ENCODE peak calls at places on chromosomes 13 and 19, in seven cellular contexts. A is Panc1, V is astrocyte, U is psoas muscle, Y is hepatocyte, M is PC-3, L is GM23338. W is an unnamed sample.
A peak's percentile ranks its signal among the peaks of the same experiment; 100 is the strongest.

GRCh38 chr19:29547981-29548380 is 22.2 kb downstream of the VSTM2B start:
- DNase-seq in U (no peak), V (no peak), Y (no peak), A (no peak), M (no peak), L (no peak), W (no peak)

GRCh38 chr13:113029487-113030258 is 60.7 kb downstream of the MCF2L start:
- DNase-seq in U (no peak), V (no peak), Y (peak; percentile 69), L (peak; percentile 81), A (no peak), M (peak; percentile 46), W (peak; percentile 38)

GRCh38 chr13:112456138-112457056 is 80.2 kb downstream of the SPACA7 start:
- DNase-seq in A (no peak), M (no peak), L (no peak), V (no peak), Y (no peak), U (no peak), W (no peak)

GRCh38 chr19:1265611-1266115 is 3.5 kb upstream of the CIRBP start:
- DNase-seq in L (no peak), Y (peak; percentile 82), A (no peak), U (peak; percentile 91), M (peak; percentile 52), V (peak; percentile 62), W (peak; percentile 69)

GRCh38 chr19:55620410-55620809 is 4.0 kb downstream of the ZNF784 start:
- DNase-seq in U (no peak), V (no peak), M (no peak), L (no peak), A (no peak), Y (no peak), W (no peak)

GRCh38 chr13:108326318-108326717 is 56.8 kb downstream of the TNFSF13B start:
- DNase-seq in L (peak; percentile 27), Y (peak; percentile 38), U (no peak), M (no peak), V (no peak), A (no peak), W (peak; percentile 41)

GRCh38 chr19:20039203-20039723 is at the start of gene ZNF682:
- DNase-seq in M (peak; percentile 74), L (peak; percentile 100), V (peak; percentile 85), A (peak; percentile 57), U (peak; percentile 94), Y (peak; percentile 98), W (peak; percentile 72)

GRCh38 chr13:61850794-61851193 is 435.1 kb upstream of the PCDH20 start:
- DNase-seq in M (no peak), L (no peak), Y (no peak), A (no peak), V (no peak), U (no peak), W (no peak)

GRCh38 chr13:82912564-82912963 is 969.7 kb downstream of the SLITRK1 start:
- DNase-seq in L (no peak), Y (no peak), M (no peak), V (no peak), U (no peak), A (no peak), W (no peak)

GRCh38 chr19:5628470-5628869 is 5.6 kb downstream of the SAFB start:
- DNase-seq in A (no peak), V (peak; percentile 59), L (no peak), Y (no peak), U (no peak), M (no peak), W (no peak)

GRCh38 chr13:28655566-28655965 is 3.4 kb upstream of the POMP start:
- DNase-seq in A (no peak), U (no peak), L (no peak), V (peak; percentile 63), M (no peak), Y (no peak), W (no peak)

GRCh38 chr19:13428352-13428751 is 77.9 kb downstream of the CACNA1A start:
- DNase-seq in Y (no peak), M (peak; percentile 79), V (no peak), U (no peak), L (peak; percentile 73), A (no peak), W (no peak)

GRCh38 chr19:49654581-49654980 is 11.1 kb downstream of the IRF3 start:
- DNase-seq in U (no peak), L (no peak), A (no peak), M (no peak), Y (no peak), V (no peak), W (no peak)

GRCh38 chr19:49651871-49652722 is 10.1 kb downstream of the SCAF1 start:
- DNase-seq in V (no peak), L (peak; percentile 31), A (no peak), Y (no peak), M (no peak), U (no peak), W (no peak)

GRCh38 chr19:49651029-49651825 is 9.2 kb downstream of the SCAF1 start:
- DNase-seq in M (no peak), Y (no peak), U (no peak), A (no peak), V (no peak), L (peak; percentile 34), W (no peak)

GRCh38 chr19:49652723-49653465 is 10.9 kb downstream of the SCAF1 start:
- DNase-seq in L (no peak), A (no peak), U (no peak), V (no peak), Y (no peak), M (no peak), W (no peak)

DNA sequence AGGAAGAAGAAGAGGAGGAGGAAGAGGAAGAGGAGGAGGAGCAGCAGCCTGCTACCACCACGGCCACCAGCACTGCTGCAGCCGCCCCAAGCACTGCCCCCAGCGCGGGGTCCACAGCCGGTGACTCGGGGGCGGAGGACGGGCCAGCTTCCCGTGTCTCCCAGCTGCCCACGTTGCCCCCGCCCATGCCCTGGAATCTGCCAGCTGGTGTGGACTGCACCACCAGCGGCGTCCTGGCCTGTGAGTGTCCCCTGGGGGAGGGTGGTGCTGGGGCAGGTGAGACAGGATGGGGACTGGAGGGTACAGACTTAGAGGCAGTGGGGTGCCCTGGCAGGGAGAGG is 11.4 kb downstream of the SCAF1 start:
- DNase-seq in L (no peak), V (no peak), A (no peak), Y (no peak), M (no peak), U (no peak), W (no peak)
- H3K36me3 ChIP-seq in L (peaks cover 13% of the 10 kb centered on the region), V (peaks cover 6% of the 10 kb centered on the region), A (no peaks in the 10 kb centered on the region), Y (no peaks in the 10 kb centered on the region), M (peaks cover 51% of the 10 kb centered on the region), U (peaks cover 9% of the 10 kb centered on the region), W (peaks cover 46% of the 10 kb centered on the region)

GRCh38 chr19:4278926-4279529 is at the start of gene SHD:
- DNase-seq in A (no peak), U (no peak), M (no peak), L (peak; percentile 72), Y (no peak), V (no peak), W (no peak)

GRCh38 chr19:4288091-4288777 is 9.2 kb downstream of the SHD start:
- DNase-seq in A (no peak), L (peak; percentile 59), Y (no peak), U (no peak), M (peak; percentile 9), V (no peak), W (no peak)

GRCh38 chr19:4279530-4280422 is 710 bp downstream of the SHD start:
- DNase-seq in A (no peak), U (no peak), V (no peak), L (peak; percentile 45), M (no peak), Y (no peak), W (no peak)

GRCh38 chr19:4284974-4285373 is 5.9 kb downstream of the SHD start:
- DNase-seq in M (no peak), L (no peak), A (no peak), Y (no peak), U (no peak), V (no peak), W (no peak)

GRCh38 chr19:4284176-4284958 is 5.3 kb downstream of the SHD start:
- DNase-seq in V (no peak), U (no peak), A (no peak), L (peak; percentile 98), Y (peak; percentile 53), M (peak; percentile 48), W (no peak)
- H3K4me3 ChIP-seq in V (no peak overlapping the region), U (no peak overlapping the region), A (no peak overlapping the region), L (peak overlapping the region; percentile 24), Y (no peak overlapping the region), M (no peak overlapping the region), W (no peak overlapping the region)

GRCh38 chr13:64936879-64937278 is 2293.3 kb downstream of the PCDH9 start:
- DNase-seq in V (no peak), L (no peak), M (no peak), Y (no peak), U (no peak), A (no peak), W (no peak)
- H3K36me3 ChIP-seq in V (no peaks in the 10 kb centered on the region), L (no peaks in the 10 kb centered on the region), M (no peaks in the 10 kb centered on the region), Y (no peaks in the 10 kb centered on the region), U (no peaks in the 10 kb centered on the region), A (no peaks in the 10 kb centered on the region), W (no peaks in the 10 kb centered on the region)

DNA sequence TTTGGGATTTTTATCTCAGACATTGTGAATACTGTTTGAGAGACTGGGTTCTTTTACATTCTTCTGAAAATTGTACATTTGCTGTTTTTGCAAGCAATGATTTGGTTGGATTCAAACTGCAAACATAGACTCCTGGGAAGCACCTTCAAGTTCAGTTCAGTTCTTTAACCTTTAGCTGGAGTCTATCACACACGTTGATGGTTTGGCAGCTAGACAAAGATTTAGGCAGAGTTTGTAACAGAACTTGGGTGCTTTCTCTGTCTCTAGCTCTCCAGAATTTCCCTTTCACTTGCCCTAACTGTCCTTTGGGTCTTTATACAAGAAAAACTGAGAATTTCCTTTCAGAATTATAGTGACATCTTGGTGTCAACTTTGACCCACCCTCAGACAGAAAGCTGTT is 556.6 kb downstream of the DIAPH3 start:
- DNase-seq in U (no peak), Y (no peak), M (no peak), V (no peak), L (no peak), A (no peak), W (no peak)
- H3K4me3 ChIP-seq in U (no peak overlapping the region), Y (no peak overlapping the region), M (no peak overlapping the region), V (no peak overlapping the region), L (no peak overlapping the region), A (no peak overlapping the region), W (no peak overlapping the region)

GRCh38 chr19:16529466-16530144 is 12.6 kb downstream of the CHERP start:
- DNase-seq in U (no peak), Y (no peak), V (no peak), L (no peak), A (no peak), M (no peak), W (no peak)
- H3K36me3 ChIP-seq in U (peaks cover 14% of the 10 kb centered on the region), Y (no peaks in the 10 kb centered on the region), V (peaks cover 37% of the 10 kb centered on the region), L (peaks cover 42% of the 10 kb centered on the region), A (peaks cover 3% of the 10 kb centered on the region), M (peaks cover 69% of the 10 kb centered on the region), W (peaks cover 59% of the 10 kb centered on the region)

W was measured in GM06990.